ENCODE peak calls at places on chromosomes 12 and 14, in five cellular contexts. H is KG1; K is hepatic stellate cell; P is stimulated activated CD4-positive, alpha-beta T cell treated with anti-CD3 and anti-CD28 coated beads, Interleukin-4, amount 100 ng/mL, for 48 hours; I is EH. S is an unnamed sample.

GRCh38 chr12:2877959-2878732 is 1.1 kb downstream of the RHNO1 start:
- DNase-seq in K (no peak), P (no peak), H (no peak), I (peak), S (no peak)

GRCh38 chr12:105235299-105235746 is 651 bp downstream of the APPL2 start:
- DNase-seq in H (no peak), K (no peak), P (no peak), I (peak), S (no peak)

GRCh38 chr14:85572845-85573244 is 42.9 kb downstream of the FLRT2 start:
- DNase-seq in P (no peak), I (peak), H (no peak), K (no peak), S (no peak)

GRCh38 chr12:56326533-56326932 is 7.3 kb downstream of the PAN2 start:
- DNase-seq in P (no peak), I (no peak), H (no peak), K (no peak), S (no peak)

GRCh38 chr14:35400707-35401421 is 3.7 kb downstream of the NFKBIA start:
- DNase-seq in P (peak), I (no peak), H (no peak), K (no peak), S (peak)

GRCh38 chr12:5493018-5493417 is 61.1 kb downstream of the NTF3 start:
- DNase-seq in H (no peak), P (no peak), K (no peak), I (no peak), S (no peak)

GRCh38 chr14:61188936-61189808 is 92.0 kb downstream of the TMEM30B start:
- DNase-seq in I (peak), P (peak), H (no peak), K (peak), S (no peak)

GRCh38 chr14:73764881-73765280 is 50.7 kb upstream of the PNMA1 start:
- DNase-seq in H (peak), P (no peak), I (peak), K (no peak), S (peak)

GRCh38 chr12:8027856-8028255 is 4.7 kb upstream of the FOXJ2 start:
- DNase-seq in K (no peak), H (no peak), I (no peak), P (no peak), S (no peak)

GRCh38 chr14:76129851-76130576 is 21.7 kb upstream of the GPATCH2L start:
- DNase-seq in K (no peak), H (no peak), P (no peak), I (no peak), S (no peak)

GRCh38 chr12:56903374-56903773 is 30.8 kb downstream of the SDR9C7 start:
- DNase-seq in P (no peak), I (no peak), K (no peak), H (no peak), S (no peak)

GRCh38 chr12:109734219-109735000 is 20.8 kb downstream of the FAM222A start:
- DNase-seq in I (no peak), P (no peak), K (peak), H (no peak), S (no peak)

GRCh38 chr12:71475280-71475679 is 35.7 kb downstream of the LGR5 start:
- DNase-seq in I (peak), H (no peak), P (no peak), K (no peak), S (no peak)

GRCh38 chr12:12676605-12677004 is 19.4 kb downstream of the GPR19 start:
- DNase-seq in K (no peak), H (no peak), P (no peak), I (no peak), S (no peak)

GRCh38 chr14:69263364-69263763 is 3.4 kb downstream of the GALNT16 start:
- DNase-seq in I (peak), K (peak), H (no peak), P (no peak), S (no peak)

GRCh38 chr12:5556033-5556614 is 124.2 kb downstream of the NTF3 start:
- DNase-seq in I (no peak), K (no peak), P (peak), H (no peak), S (no peak)

GRCh38 chr12:101795786-101796185 is 35.0 kb downstream of the GNPTAB start:
- DNase-seq in I (no peak), P (no peak), H (no peak), K (no peak), S (no peak)

GRCh38 chr12:132078190-132078589 is 65.9 kb downstream of the DDX51 start:
- DNase-seq in I (peak), H (no peak), K (peak), P (no peak), S (no peak)

GRCh38 chr12:93237235-93237915 is 140.3 kb upstream of the NUDT4 start:
- DNase-seq in K (no peak), P (no peak), I (peak), H (no peak), S (no peak)

GRCh38 chr14:103317251-103317650 is 16.8 kb upstream of the EIF5 start:
- DNase-seq in K (no peak), P (no peak), H (no peak), I (no peak), S (peak)

GRCh38 chr12:50222275-50222783 is 55.2 kb upstream of the CERS5 start:
- DNase-seq in I (peak), K (peak), H (peak), P (no peak), S (peak)

S was measured in Kasumi-1.